ENCODE peak calls at places on chromosomes 2 and 18, in five cellular contexts. R is K562, W is WTC11, B is HepG2, X is GM12878. A is an unnamed sample.

GRCh38 chr2:10658914-10659257 is 30.9 kb downstream of the NOL10 start:
- DNase-seq in R (no peak), W (no peak), B (no peak), X (no peak), A (no peak)

GRCh38 chr2:158102446-158102845 is 770 bp downstream of the UPP2 start:
- DNase-seq in R (no peak), W (no peak), B (no peak), X (no peak), A (no peak)

GRCh38 chr2:144331652-144332355 is 188.1 kb downstream of the ZEB2 start:
- DNase-seq in R (peak), W (peak), B (no peak), X (no peak), A (no peak)

GRCh38 chr18:37547196-37547595 is 18.4 kb downstream of the CELF4 start:
- DNase-seq in R (no peak), W (no peak), B (no peak), X (no peak), A (no peak)

GRCh38 chr2:8120979-8121825 is 560.7 kb upstream of the ID2 start:
- DNase-seq in R (no peak), W (no peak), B (peak), X (no peak), A (no peak)

GRCh38 chr18:51654441-51655326 is 457.2 kb upstream of the MEX3C start:
- DNase-seq in R (no peak), W (peak), B (no peak), X (no peak), A (no peak)

GRCh38 chr2:122105885-122106221 is 350.4 kb downstream of the TSN start:
- DNase-seq in R (no peak), W (no peak), B (no peak), X (no peak), A (no peak)

GRCh38 chr2:16739778-16740581 is 74.3 kb upstream of the CYRIA start:
- DNase-seq in R (no peak), W (no peak), B (no peak), X (no peak), A (no peak)

GRCh38 chr2:119240311-119241204 is 16.9 kb downstream of the STEAP3 start:
- DNase-seq in R (peak), W (peak), B (peak), X (no peak), A (no peak)

GRCh38 chr2:28588231-28588725 is 92.4 kb downstream of the PLB1 start:
- DNase-seq in R (no peak), W (no peak), B (no peak), X (no peak), A (no peak)

GRCh38 chr2:28250006-28250405 is 142.7 kb upstream of the FOSL2 start:
- DNase-seq in R (no peak), W (no peak), B (no peak), X (no peak), A (no peak)

GRCh38 chr2:95730813-95731212 is 139.0 kb downstream of the TRIM43 start:
- DNase-seq in R (peak), W (no peak), B (no peak), X (no peak), A (no peak)

GRCh38 chr2:150211164-150211631 is 276.3 kb downstream of the RND3 start:
- DNase-seq in R (no peak), W (no peak), B (no peak), X (no peak), A (no peak)

GRCh38 chr2:143706297-143706696 is 577.1 kb downstream of the ARHGAP15 start:
- DNase-seq in R (no peak), W (no peak), B (no peak), X (no peak), A (no peak)

GRCh38 chr2:240465268-240465764 is 29.9 kb downstream of the GPC1 start:
- DNase-seq in R (no peak), W (peak), B (no peak), X (no peak), A (no peak)

GRCh38 chr2:156321243-156321904 is 11.1 kb downstream of the NR4A2 start:
- DNase-seq in R (no peak), W (peak), B (no peak), X (no peak), A (no peak)

GRCh38 chr2:19021100-19021476 is 337.3 kb downstream of the OSR1 start:
- DNase-seq in R (no peak), W (no peak), B (peak), X (no peak), A (no peak)

GRCh38 chr2:98927059-98927458 is 9.0 kb downstream of the CRACDL start:
- DNase-seq in R (no peak), W (no peak), B (no peak), X (no peak), A (no peak)

GRCh38 chr2:72154386-72154785 is 6.7 kb upstream of the CYP26B1 start:
- DNase-seq in R (no peak), W (no peak), B (no peak), X (no peak), A (peak)

GRCh38 chr2:231786177-231786916 is at the start of gene COPS7B:
- DNase-seq in R (peak), W (peak), B (peak), X (peak), A (peak)

GRCh38 chr2:202135111-202135874 is 62.2 kb downstream of the KIAA2012 start:
- DNase-seq in R (no peak), W (no peak), B (no peak), X (no peak), A (no peak)

GRCh38 chr2:75560022-75560767 is 544 bp downstream of the EVA1A start:
- DNase-seq in R (no peak), W (peak), B (no peak), X (no peak), A (no peak)

GRCh38 chr2:134927195-134927594 is 8.6 kb downstream of the CCNT2 start:
- DNase-seq in R (no peak), W (no peak), B (no peak), X (no peak), A (no peak)

GRCh38 chr2:19505199-19506136 is 147.0 kb upstream of the OSR1 start:
- DNase-seq in R (no peak), W (no peak), B (peak), X (no peak), A (no peak)

GRCh38 chr2:218516614-218517013 is 51.5 kb downstream of the USP37 start:
- DNase-seq in R (peak), W (no peak), B (peak), X (no peak), A (no peak)

GRCh38 chr2:10784719-10785118 is 27.9 kb downstream of the PDIA6 start:
- DNase-seq in R (no peak), W (no peak), B (no peak), X (no peak), A (no peak)

GRCh38 chr2:39913648-39914456 is 134.8 kb upstream of the THUMPD2 start:
- DNase-seq in R (peak), W (no peak), B (peak), X (peak), A (peak)

GRCh38 chr2:10467401-10467800 is 19.3 kb upstream of the ODC1 start:
- DNase-seq in R (no peak), W (no peak), B (no peak), X (no peak), A (no peak)

GRCh38 chr2:60565472-60565871 is 12.0 kb upstream of the BCL11A start:
- DNase-seq in R (no peak), W (peak), B (peak), X (no peak), A (no peak)

GRCh38 chr2:192390401-192390800 is 195.7 kb upstream of the TMEFF2 start:
- DNase-seq in R (no peak), W (no peak), B (no peak), X (no peak), A (no peak)

GRCh38 chr2:99651930-99652670 is 162.3 kb upstream of the REV1 start:
- DNase-seq in R (no peak), W (no peak), B (no peak), X (no peak), A (no peak)

GRCh38 chr2:168212167-168212566 is 35.2 kb downstream of the STK39 start:
- DNase-seq in R (no peak), W (no peak), B (no peak), X (no peak), A (no peak)

GRCh38 chr2:177000408-177000807 is 212.2 kb upstream of the HNRNPA3 start:
- DNase-seq in R (no peak), W (no peak), B (no peak), X (no peak), A (no peak)

GRCh38 chr2:85302106-85302505 is 25.7 kb downstream of the TGOLN2 start:
- DNase-seq in R (no peak), W (no peak), B (no peak), X (no peak), A (no peak)
- TF ChIP-seq ATF2 in R (no peak), W (no peak), B (no peak), X (no peak), A (no peak)

GRCh38 chr2:152221870-152222269 is 46.3 kb upstream of the STAM2 start:
- DNase-seq in R (no peak), W (no peak), B (no peak), X (no peak), A (no peak)
- TF ChIP-seq ATF2 in R (no peak), W (no peak), B (no peak), X (no peak), A (no peak)

DNA sequence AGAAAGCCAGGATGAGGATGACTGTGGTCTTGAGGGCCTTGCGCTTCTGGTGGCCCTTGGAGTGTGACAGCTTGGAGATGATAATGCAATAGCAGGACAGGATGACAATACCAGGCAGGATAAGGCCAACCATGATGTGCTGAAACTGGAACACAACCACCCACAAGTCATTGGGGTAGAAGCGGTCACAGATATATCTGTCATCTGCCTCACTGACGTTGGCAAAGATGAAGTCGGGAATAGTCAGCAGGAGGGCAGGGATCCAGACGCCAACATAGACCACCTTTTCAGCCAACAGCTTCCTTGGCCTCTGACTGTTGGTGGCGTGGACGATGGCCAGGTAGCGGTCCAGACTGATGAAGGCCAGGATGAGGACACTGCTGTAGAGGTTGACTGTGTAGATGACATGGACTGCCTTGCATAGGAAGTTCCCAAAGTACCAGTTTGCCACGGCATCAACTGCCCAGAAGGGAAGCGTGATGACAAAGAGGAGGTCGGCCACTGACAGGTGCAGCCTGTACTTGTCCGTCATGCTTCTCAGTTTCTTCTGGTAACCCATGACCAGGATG is 2.7 kb downstream of the CXCR4 start:
- DNase-seq in R (no peak), W (no peak), B (no peak), X (no peak), A (no peak)
- TF ChIP-seq ATF2 in R (no peak), W (no peak), B (no peak), X (no peak), A (no peak)

DNA sequence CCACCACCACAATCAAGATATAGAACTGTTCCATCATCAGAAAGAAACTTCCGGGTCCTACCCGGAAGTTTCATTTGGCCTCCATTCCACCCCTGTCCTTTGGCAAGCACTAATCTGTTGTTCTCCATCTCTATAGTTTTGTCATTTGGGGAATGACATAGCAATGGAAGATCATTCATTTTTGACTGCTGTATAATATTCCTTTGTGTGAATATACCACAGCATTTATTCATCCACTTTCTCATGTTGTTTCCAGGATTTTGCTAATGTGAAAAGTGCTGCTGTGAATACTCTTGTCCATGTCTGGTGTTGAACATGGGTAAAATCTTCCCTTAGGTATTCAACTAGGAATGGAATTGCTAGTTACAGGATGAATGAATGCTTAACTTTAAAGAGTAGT is 53.1 kb downstream of the ACOXL start:
- DNase-seq in R (no peak), W (no peak), B (no peak), X (no peak), A (no peak)
- TF ChIP-seq ATF2 in R (no peak), W (no peak), B (no peak), X (no peak), A (no peak)

GRCh38 chr18:22723741-22724140 is 209.4 kb upstream of the RBBP8 start:
- DNase-seq in R (no peak), W (no peak), B (no peak), X (no peak), A (no peak)
- TF ChIP-seq ATF2 in R (no peak), W (no peak), B (no peak), X (no peak), A (no peak)

GRCh38 chr2:221106241-221106640 is 465.9 kb downstream of the EPHA4 start:
- DNase-seq in R (no peak), W (no peak), B (no peak), X (no peak), A (no peak)

GRCh38 chr2:221102896-221103688 is 469.0 kb downstream of the EPHA4 start:
- DNase-seq in R (no peak), W (no peak), B (no peak), X (no peak), A (no peak)

GRCh38 chr2:221103930-221104329 is 468.2 kb downstream of the EPHA4 start:
- DNase-seq in R (no peak), W (no peak), B (no peak), X (no peak), A (no peak)

GRCh38 chr2:221107424-221107823 is 464.7 kb downstream of the EPHA4 start:
- DNase-seq in R (no peak), W (no peak), B (no peak), X (no peak), A (no peak)

GRCh38 chr2:221104391-221104811 is 467.7 kb downstream of the EPHA4 start:
- DNase-seq in R (no peak), W (peak), B (no peak), X (no peak), A (no peak)
- TF ChIP-seq ATF2 in R (no peak), W (no peak), B (no peak), X (no peak), A (no peak)

GRCh38 chr2:216833076-216833475 is 26.8 kb downstream of the TNP1 start:
- DNase-seq in R (no peak), W (no peak), B (no peak), X (no peak), A (no peak)

GRCh38 chr2:216830346-216830745 is 29.5 kb downstream of the TNP1 start:
- DNase-seq in R (no peak), W (no peak), B (no peak), X (no peak), A (no peak)

GRCh38 chr2:216827073-216827725 is 32.7 kb downstream of the TNP1 start:
- DNase-seq in R (no peak), W (no peak), B (no peak), X (no peak), A (no peak)

DNA sequence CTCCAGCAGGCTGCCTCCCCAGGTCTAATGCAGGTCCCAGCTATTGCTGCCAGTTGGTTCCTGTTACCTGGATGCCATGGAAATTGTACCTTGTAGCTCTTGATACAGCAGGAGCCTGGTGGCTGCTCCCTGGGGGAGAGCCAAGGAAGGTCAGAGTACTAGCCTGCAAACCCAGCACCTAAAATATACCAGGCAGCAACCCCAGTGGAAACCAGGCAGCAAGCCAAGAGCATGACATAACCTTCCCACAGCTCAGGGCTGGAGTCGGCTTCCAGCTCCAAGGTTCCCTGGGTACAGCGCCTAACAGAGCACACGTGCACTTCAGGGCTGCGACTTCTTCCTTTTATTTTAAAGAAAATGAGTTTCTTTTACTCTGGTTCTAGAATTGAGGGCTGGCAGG is 30.3 kb downstream of the TNP1 start:
- DNase-seq in R (no peak), W (no peak), B (no peak), X (no peak), A (no peak)
- TF ChIP-seq ATF2 in R (no peak), W (no peak), B (no peak), X (no peak), A (no peak)

GRCh38 chr2:127592761-127593227 is 53.2 kb upstream of the GPR17 start:
- DNase-seq in R (no peak), W (no peak), B (no peak), X (no peak), A (no peak)
- TF ChIP-seq ATF2 in R (no peak), W (no peak), B (no peak), X (no peak), A (no peak)

GRCh38 chr18:41938445-41938844 is 16.6 kb upstream of the PIK3C3 start:
- DNase-seq in R (no peak), W (no peak), B (no peak), X (no peak), A (no peak)
- TF ChIP-seq ATF2 in R (no peak), W (no peak), B (no peak), X (no peak), A (no peak)

DNA sequence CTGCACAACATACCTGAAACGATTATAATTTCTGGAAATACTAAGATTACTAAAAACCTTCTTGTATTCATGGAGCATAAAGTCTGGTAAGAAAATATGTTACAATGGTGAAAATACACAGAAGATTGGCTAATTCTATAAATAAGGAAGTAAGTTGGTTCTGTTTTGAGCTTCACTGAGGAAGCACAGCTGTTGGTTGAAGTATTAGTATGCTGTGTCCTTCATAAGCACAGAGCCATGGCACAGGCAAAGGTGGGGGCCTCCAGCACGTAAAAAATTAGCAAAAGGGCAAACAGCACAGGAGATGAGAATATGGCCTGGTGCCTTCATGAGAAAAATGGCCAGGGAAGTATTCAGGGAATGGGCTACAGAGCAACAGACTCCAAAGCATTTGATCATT is 40.3 kb upstream of the ANKRD62 start:
- DNase-seq in R (no peak), W (no peak), B (no peak), X (no peak), A (no peak)
- TF ChIP-seq ATF2 in R (no peak), W (no peak), B (no peak), X (no peak), A (no peak)

A was measured in H1.